ENCODE peak calls at places on chromosomes 5 and 9, in six cellular contexts. U, T, D, A, S and N are unnamed samples.

GRCh38 chr9:89422151-89422918 is 75.6 kb downstream of the SEMA4D start:
- DNase-seq in D (no peak), S (no peak), T (no peak), A (no peak), U (no peak), N (no peak)

GRCh38 chr5:73917433-73917832 is 291.4 kb downstream of the ARHGEF28 start:
- DNase-seq in A (no peak), S (no peak), D (no peak), U (no peak), T (no peak), N (no peak)

GRCh38 chr5:1204693-1205242 is 3.4 kb downstream of the SLC6A19 start:
- DNase-seq in T (no peak), U (no peak), D (no peak), S (peak), A (no peak), N (no peak)

GRCh38 chr5:173498286-173498685 is 118.2 kb downstream of the BOD1 start:
- DNase-seq in T (no peak), U (no peak), D (peak), S (no peak), A (no peak), N (no peak)

GRCh38 chr5:139678751-139679750 is 30.9 kb downstream of the CXXC5 start:
- DNase-seq in S (no peak), T (no peak), U (no peak), A (no peak), D (no peak), N (no peak)

GRCh38 chr5:146647656-146648199 is 131.7 kb upstream of the GPR151 start:
- DNase-seq in S (no peak), A (no peak), T (no peak), D (no peak), U (no peak), N (no peak)

GRCh38 chr5:3958389-3958788 is 362.8 kb downstream of the IRX1 start:
- DNase-seq in U (no peak), D (no peak), S (no peak), A (no peak), T (no peak), N (no peak)

GRCh38 chr9:28688172-28688571 is 1114.9 kb upstream of the C9orf72 start:
- DNase-seq in S (no peak), A (no peak), T (no peak), U (no peak), D (no peak), N (no peak)

GRCh38 chr5:174731214-174732039 is 7.0 kb downstream of the MSX2 start:
- DNase-seq in S (no peak), D (no peak), T (no peak), U (no peak), A (no peak), N (no peak)

GRCh38 chr9:87270241-87271234 is 227.1 kb upstream of the DAPK1 start:
- DNase-seq in A (no peak), T (no peak), U (no peak), D (peak), S (no peak), N (no peak)

GRCh38 chr9:37984278-37984671 is 80.3 kb upstream of the SLC25A51 start:
- DNase-seq in U (no peak), T (no peak), D (no peak), A (no peak), S (no peak), N (no peak)

GRCh38 chr5:132877938-132878337 is 4.5 kb downstream of the LEAP2 start:
- DNase-seq in A (no peak), U (no peak), S (peak), T (no peak), D (no peak), N (no peak)

GRCh38 chr9:134243778-134244467 is 79.6 kb upstream of the RNU6ATAC start:
- DNase-seq in U (no peak), D (no peak), T (no peak), A (peak), S (no peak), N (no peak)

GRCh38 chr5:96083361-96083881 is 121.8 kb upstream of the ELL2 start:
- DNase-seq in D (no peak), S (no peak), A (no peak), U (no peak), T (no peak), N (no peak)

GRCh38 chr9:88659126-88659525 is 124.1 kb downstream of the NXNL2 start:
- DNase-seq in U (no peak), A (no peak), D (peak), S (no peak), T (no peak), N (no peak)

GRCh38 chr9:71604197-71605063 is 163.9 kb downstream of the CEMIP2 start:
- DNase-seq in U (peak), D (peak), A (peak), T (peak), S (peak), N (peak)

GRCh38 chr5:115435776-115436712 is 108.5 kb downstream of the FEM1C start:
- DNase-seq in S (peak), T (no peak), D (no peak), A (no peak), U (no peak), N (no peak)

GRCh38 chr5:118548761-118549160 is 439.6 kb downstream of the DTWD2 start:
- DNase-seq in A (no peak), S (peak), U (no peak), D (no peak), T (peak), N (no peak)

GRCh38 chr9:78029601-78030552 is 1.7 kb downstream of the GNAQ start:
- DNase-seq in A (peak), U (no peak), D (no peak), S (peak), T (no peak), N (no peak)

GRCh38 chr9:134994926-134995791 is 77.4 kb upstream of the FCN1 start:
- DNase-seq in T (no peak), D (no peak), S (no peak), U (no peak), A (no peak), N (peak)

GRCh38 chr9:125190371-125190801 is 783 bp upstream of the PPP6C start:
- DNase-seq in A (no peak), D (no peak), U (no peak), S (peak), T (no peak), N (no peak)

GRCh38 chr9:116547729-116548426 is 139.2 kb upstream of the TRIM32 start:
- DNase-seq in D (peak), A (no peak), S (no peak), U (no peak), T (no peak), N (no peak)

GRCh38 chr5:96610747-96611146 is 51.4 kb upstream of the CAST start:
- DNase-seq in S (no peak), A (no peak), U (no peak), D (no peak), T (no peak), N (no peak)

GRCh38 chr9:86282979-86283535 is 719 bp upstream of the ISCA1 start:
- DNase-seq in T (peak), S (no peak), D (peak), U (no peak), A (no peak), N (no peak)

GRCh38 chr9:126915281-126915816 is 767 bp downstream of the RALGPS1 start:
- DNase-seq in S (peak), T (no peak), U (peak), A (no peak), D (no peak), N (peak)

GRCh38 chr5:1439388-1440097 is 5.7 kb downstream of the SLC6A3 start:
- DNase-seq in A (no peak), D (no peak), U (no peak), S (no peak), T (no peak), N (peak)

GRCh38 chr5:104088876-104089778 is 526.5 kb upstream of the NUDT12 start:
- DNase-seq in U (no peak), T (no peak), S (peak), D (no peak), A (no peak), N (no peak)

GRCh38 chr5:5632678-5633077 is 210.2 kb downstream of the ICE1 start:
- DNase-seq in S (no peak), A (no peak), D (no peak), T (no peak), U (no peak), N (no peak)

GRCh38 chr5:142644640-142645361 is 41.1 kb downstream of the FGF1 start:
- DNase-seq in A (no peak), D (peak), U (no peak), T (peak), S (no peak), N (no peak)

GRCh38 chr9:100561256-100561655 is 16.6 kb upstream of the CAVIN4 start:
- DNase-seq in D (no peak), T (no peak), A (no peak), S (no peak), U (no peak), N (no peak)

GRCh38 chr5:39977231-39977630 is 552.5 kb upstream of the DAB2 start:
- DNase-seq in U (no peak), T (no peak), D (no peak), A (no peak), S (no peak), N (no peak)

GRCh38 chr9:123435471-123435870 is 79.5 kb downstream of the CRB2 start:
- DNase-seq in D (no peak), S (no peak), T (no peak), A (no peak), U (no peak), N (no peak)

GRCh38 chr5:30930736-30931135 is 262.8 kb upstream of the CDH6 start:
- DNase-seq in T (no peak), U (no peak), S (no peak), A (no peak), D (peak), N (no peak)

GRCh38 chr9:125758986-125759811 is 12.0 kb downstream of the PBX3 start:
- DNase-seq in T (no peak), U (no peak), D (no peak), S (peak), A (peak), N (no peak)

GRCh38 chr9:69857131-69857530 is 36.5 kb downstream of the CFAP95 start:
- DNase-seq in U (no peak), T (peak), D (peak), S (no peak), A (no peak), N (no peak)

GRCh38 chr5:109944461-109944860 is 254.7 kb downstream of the MAN2A1 start:
- DNase-seq in T (no peak), D (no peak), U (no peak), A (no peak), S (no peak), N (no peak)